ENCODE peak calls at places on chromosome 13, in four cellular contexts. One of them, this sample, is unnamed.

GRCh38 chr13:52159159-52159982 is at the start of gene NEK3:
- DNase-seq in pancreas: peak; percentile 67
- DNase-seq in cardiac fibroblast: peak; percentile 72
- DNase-seq in heart right ventricle: peak; percentile 79
- DNase-seq in this sample: peak; percentile 75

GRCh38 chr13:73720216-73720840 is 413.9 kb downstream of the KLF12 start:
- DNase-seq in cardiac fibroblast: no peak
- DNase-seq in pancreas: no peak
- DNase-seq in heart right ventricle: no peak
- DNase-seq in this sample: no peak

GRCh38 chr13:99280166-99280565 is 22.0 kb upstream of the GPR18 start:
- DNase-seq in cardiac fibroblast: peak; percentile 8
- DNase-seq in pancreas: no peak
- DNase-seq in heart right ventricle: no peak
- DNase-seq in this sample: peak; percentile 37

GRCh38 chr13:80141114-80141849 is 199.6 kb downstream of the SPRY2 start:
- DNase-seq in pancreas: no peak
- DNase-seq in cardiac fibroblast: peak; percentile 95
- DNase-seq in heart right ventricle: peak; percentile 40
- DNase-seq in this sample: peak; percentile 35

GRCh38 chr13:49258097-49258796 is 10.5 kb downstream of the CDADC1 start:
- DNase-seq in heart right ventricle: no peak
- DNase-seq in cardiac fibroblast: no peak
- DNase-seq in pancreas: no peak
- DNase-seq in this sample: no peak

GRCh38 chr13:35789335-35790166 is 313.1 kb upstream of the MAB21L1 start:
- DNase-seq in pancreas: no peak
- DNase-seq in heart right ventricle: no peak
- DNase-seq in cardiac fibroblast: peak; percentile 63
- DNase-seq in this sample: no peak

GRCh38 chr13:43058318-43058674 is 34.9 kb downstream of the DNAJC15 start:
- DNase-seq in cardiac fibroblast: peak; percentile 67
- DNase-seq in heart right ventricle: no peak
- DNase-seq in pancreas: no peak
- DNase-seq in this sample: peak; percentile 75

GRCh38 chr13:45316996-45317395 is 24.0 kb downstream of the TPT1 start:
- DNase-seq in heart right ventricle: no peak
- DNase-seq in pancreas: no peak
- DNase-seq in cardiac fibroblast: no peak
- DNase-seq in this sample: no peak

GRCh38 chr13:22812793-22813192 is 368.0 kb upstream of the SGCG start:
- DNase-seq in cardiac fibroblast: peak; percentile 15
- DNase-seq in pancreas: no peak
- DNase-seq in heart right ventricle: no peak
- DNase-seq in this sample: peak; percentile 31

GRCh38 chr13:21625366-21625765 is 21.4 kb upstream of the MICU2 start:
- DNase-seq in cardiac fibroblast: peak; percentile 29
- DNase-seq in heart right ventricle: no peak
- DNase-seq in pancreas: no peak
- DNase-seq in this sample: peak; percentile 31

GRCh38 chr13:75906315-75906714 is 270.2 kb downstream of the LMO7 start:
- DNase-seq in heart right ventricle: no peak
- DNase-seq in pancreas: no peak
- DNase-seq in cardiac fibroblast: no peak
- DNase-seq in this sample: no peak

GRCh38 chr13:37647038-37647650 is 48.6 kb upstream of the POSTN start:
- DNase-seq in pancreas: no peak
- DNase-seq in heart right ventricle: no peak
- DNase-seq in cardiac fibroblast: peak; percentile 35
- DNase-seq in this sample: no peak

GRCh38 chr13:45851171-45851889 is at the start of gene SIAH3:
- DNase-seq in pancreas: no peak
- DNase-seq in heart right ventricle: no peak
- DNase-seq in cardiac fibroblast: peak; percentile 16
- DNase-seq in this sample: no peak

GRCh38 chr13:39106216-39106995 is 68.2 kb downstream of the NHLRC3 start:
- DNase-seq in pancreas: no peak
- DNase-seq in heart right ventricle: no peak
- DNase-seq in cardiac fibroblast: no peak
- DNase-seq in this sample: no peak

GRCh38 chr13:48817166-48817802 is 158.4 kb upstream of the FNDC3A start:
- DNase-seq in pancreas: no peak
- DNase-seq in cardiac fibroblast: no peak
- DNase-seq in heart right ventricle: no peak
- DNase-seq in this sample: no peak

GRCh38 chr13:64347662-64348061 is 2882.5 kb downstream of the PCDH9 start:
- DNase-seq in pancreas: no peak
- DNase-seq in cardiac fibroblast: peak; percentile 48
- DNase-seq in heart right ventricle: no peak
- DNase-seq in this sample: peak; percentile 18

GRCh38 chr13:98653471-98653985 is 76.6 kb upstream of the STK24 start:
- DNase-seq in heart right ventricle: peak; percentile 64
- DNase-seq in pancreas: peak; percentile 84
- DNase-seq in cardiac fibroblast: peak; percentile 83
- DNase-seq in this sample: peak; percentile 50

GRCh38 chr13:39058040-39058439 is 19.8 kb downstream of the NHLRC3 start:
- DNase-seq in pancreas: no peak
- DNase-seq in heart right ventricle: no peak
- DNase-seq in cardiac fibroblast: no peak
- DNase-seq in this sample: no peak

GRCh38 chr13:109281823-109282239 is 504.6 kb downstream of the IRS2 start:
- DNase-seq in cardiac fibroblast: no peak
- DNase-seq in pancreas: no peak
- DNase-seq in heart right ventricle: no peak
- DNase-seq in this sample: no peak

GRCh38 chr13:110503979-110504499 is 57.5 kb downstream of the RAB20 start:
- DNase-seq in pancreas: no peak
- DNase-seq in heart right ventricle: no peak
- DNase-seq in cardiac fibroblast: no peak
- DNase-seq in this sample: no peak

GRCh38 chr13:110506859-110507566 is 54.5 kb downstream of the RAB20 start:
- DNase-seq in heart right ventricle: peak; percentile 71
- DNase-seq in cardiac fibroblast: peak; percentile 73
- DNase-seq in pancreas: peak; percentile 91
- DNase-seq in this sample: no peak

GRCh38 chr13:110505594-110505993 is 55.9 kb downstream of the RAB20 start:
- DNase-seq in cardiac fibroblast: no peak
- DNase-seq in pancreas: no peak
- DNase-seq in heart right ventricle: no peak
- DNase-seq in this sample: no peak

GRCh38 chr13:110507678-110508381 is 53.7 kb downstream of the RAB20 start:
- DNase-seq in pancreas: peak; percentile 82
- DNase-seq in heart right ventricle: peak; percentile 52
- DNase-seq in cardiac fibroblast: no peak
- DNase-seq in this sample: no peak

DNA sequence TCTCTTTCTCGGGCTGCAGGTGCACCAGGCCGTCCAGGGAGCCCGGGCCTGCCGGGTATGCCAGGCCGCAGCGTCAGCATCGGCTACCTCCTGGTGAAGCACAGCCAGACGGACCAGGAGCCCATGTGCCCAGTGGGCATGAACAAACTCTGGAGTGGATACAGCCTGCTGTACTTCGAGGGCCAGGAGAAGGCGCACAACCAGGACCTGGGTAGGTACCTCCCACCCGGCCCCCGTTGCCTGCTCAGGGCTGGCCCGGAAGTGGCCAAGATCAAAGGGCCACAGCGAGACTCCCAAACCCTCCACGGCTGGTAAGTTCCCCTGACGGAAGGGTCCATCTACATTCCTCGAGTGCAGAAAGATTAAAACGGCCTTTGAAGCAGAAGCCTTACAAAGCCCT is 55.1 kb downstream of the RAB20 start:
- DNase-seq in pancreas: no peak
- DNase-seq in cardiac fibroblast: no peak
- DNase-seq in heart right ventricle: no peak
- DNase-seq in this sample: no peak
- H3K4me3 ChIP-seq in pancreas: no peak overlapping the region
- H3K4me3 ChIP-seq in cardiac fibroblast: no peak overlapping the region
- H3K4me3 ChIP-seq in heart right ventricle: no peak overlapping the region
- H3K4me3 ChIP-seq in this sample: no peak overlapping the region

GRCh38 chr13:50844181-50844875 is 836 bp upstream of the DLEU7 start:
- DNase-seq in cardiac fibroblast: no peak
- DNase-seq in pancreas: no peak
- DNase-seq in heart right ventricle: no peak
- DNase-seq in this sample: no peak
- H3K4me3 ChIP-seq in cardiac fibroblast: no peak overlapping the region
- H3K4me3 ChIP-seq in pancreas: no peak overlapping the region
- H3K4me3 ChIP-seq in heart right ventricle: no peak overlapping the region
- H3K4me3 ChIP-seq in this sample: no peak overlapping the region

GRCh38 chr13:85616275-85616674 is 182.9 kb downstream of the SLITRK6 start:
- DNase-seq in heart right ventricle: no peak
- DNase-seq in cardiac fibroblast: no peak
- DNase-seq in pancreas: no peak
- DNase-seq in this sample: no peak
- H3K4me3 ChIP-seq in heart right ventricle: no peak overlapping the region
- H3K4me3 ChIP-seq in cardiac fibroblast: no peak overlapping the region
- H3K4me3 ChIP-seq in pancreas: no peak overlapping the region
- H3K4me3 ChIP-seq in this sample: no peak overlapping the region

GRCh38 chr13:25847635-25848616 is 203.9 kb downstream of the SHISA2 start:
- DNase-seq in pancreas: no peak
- DNase-seq in cardiac fibroblast: no peak
- DNase-seq in heart right ventricle: no peak
- DNase-seq in this sample: no peak
- H3K4me3 ChIP-seq in pancreas: no peak overlapping the region
- H3K4me3 ChIP-seq in cardiac fibroblast: no peak overlapping the region
- H3K4me3 ChIP-seq in heart right ventricle: no peak overlapping the region
- H3K4me3 ChIP-seq in this sample: no peak overlapping the region

DNA sequence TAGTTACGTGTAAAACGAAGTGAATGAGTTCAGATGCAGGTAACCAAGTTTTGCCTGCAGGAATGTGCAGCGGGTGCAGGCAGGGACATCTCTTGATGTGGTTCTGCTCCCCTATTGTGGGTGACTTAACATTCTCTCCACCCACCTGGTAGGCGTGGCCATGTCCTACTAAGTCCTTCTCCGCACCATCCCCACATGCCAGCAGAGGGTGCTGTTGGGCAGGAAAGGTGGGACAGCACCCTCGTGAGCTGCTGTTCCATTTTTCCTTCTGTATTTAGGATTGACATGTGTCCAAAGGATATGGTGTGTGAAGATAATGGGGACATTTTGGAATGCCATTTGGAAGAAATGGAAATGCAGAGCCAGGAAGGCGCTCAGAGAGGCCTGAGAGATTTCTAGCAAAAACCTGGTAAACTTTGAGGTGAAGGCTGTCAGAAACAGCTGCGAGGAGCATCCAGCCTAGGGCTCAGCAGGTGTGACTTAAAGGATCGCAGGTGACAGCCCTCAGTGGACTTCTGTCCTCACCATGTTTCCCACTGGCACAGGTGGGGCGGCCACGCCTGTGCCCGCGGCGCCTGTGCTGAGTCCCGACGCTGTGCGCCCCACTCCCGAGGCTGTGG is 26.2 kb upstream of the MCF2L start:
- DNase-seq in cardiac fibroblast: peak; percentile 94
- DNase-seq in heart right ventricle: peak; percentile 96
- DNase-seq in pancreas: peak; percentile 97
- DNase-seq in this sample: peak; percentile 89
- H3K4me3 ChIP-seq in cardiac fibroblast: peak overlapping the region; percentile 52
- H3K4me3 ChIP-seq in heart right ventricle: peak overlapping the region; percentile 60
- H3K4me3 ChIP-seq in pancreas: peak overlapping the region; percentile 49
- H3K4me3 ChIP-seq in this sample: peak overlapping the region; percentile 31

DNA sequence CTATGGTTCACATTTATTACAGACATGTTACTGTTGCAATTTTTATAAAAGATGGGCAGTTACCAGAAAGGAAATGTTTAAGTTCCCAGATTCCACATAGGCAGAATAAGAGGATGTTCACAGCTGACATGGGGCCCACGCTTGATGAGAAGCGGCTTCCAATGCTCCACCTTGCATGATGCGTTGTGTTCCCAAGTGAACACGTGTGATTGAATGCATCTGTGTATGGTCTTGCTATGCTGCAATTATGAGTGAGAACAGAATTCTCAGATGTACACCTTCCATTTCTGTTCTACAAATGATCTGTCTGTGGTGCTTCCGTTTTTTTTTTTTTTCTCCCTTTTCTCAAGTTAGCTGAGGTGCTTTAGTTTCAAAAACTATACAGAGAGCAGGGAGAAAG is 15.5 kb downstream of the UPF3A start:
- DNase-seq in heart right ventricle: no peak
- DNase-seq in pancreas: no peak
- DNase-seq in cardiac fibroblast: no peak
- DNase-seq in this sample: no peak
- H3K4me3 ChIP-seq in heart right ventricle: no peak overlapping the region
- H3K4me3 ChIP-seq in pancreas: no peak overlapping the region
- H3K4me3 ChIP-seq in cardiac fibroblast: no peak overlapping the region
- H3K4me3 ChIP-seq in this sample: no peak overlapping the region

DNA sequence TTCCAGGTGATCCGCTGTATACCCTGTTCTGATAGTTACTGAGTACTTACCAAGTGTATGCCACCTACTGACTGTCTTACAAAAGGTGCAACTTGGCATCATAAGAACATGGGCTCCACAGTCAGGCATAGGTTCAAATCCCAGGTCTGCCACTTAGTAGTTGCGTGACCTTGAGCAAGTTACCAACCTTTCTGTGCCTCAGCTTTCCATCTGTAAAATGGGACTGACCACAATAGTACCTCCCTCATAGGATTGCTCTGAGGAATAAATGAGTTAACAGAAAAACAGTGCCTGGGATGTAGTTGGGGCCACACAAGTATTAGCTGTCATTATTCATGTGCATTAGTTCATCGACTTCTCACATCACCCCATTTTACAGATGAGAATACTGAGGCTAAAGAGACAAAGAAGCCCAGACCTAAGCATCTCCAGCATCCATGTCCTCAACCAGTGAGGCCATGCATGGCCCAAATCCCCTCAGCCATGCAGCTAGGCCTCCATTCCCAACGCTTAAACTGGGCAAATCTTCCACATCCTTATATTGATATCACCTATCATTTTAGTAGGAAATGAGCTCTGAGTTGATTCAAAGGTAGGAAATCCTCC is 51.3 kb upstream of the UBE2L5 start:
- DNase-seq in heart right ventricle: no peak
- DNase-seq in pancreas: no peak
- DNase-seq in cardiac fibroblast: no peak
- DNase-seq in this sample: no peak
- H3K4me3 ChIP-seq in heart right ventricle: peak overlapping the region; percentile 24
- H3K4me3 ChIP-seq in pancreas: no peak overlapping the region
- H3K4me3 ChIP-seq in cardiac fibroblast: no peak overlapping the region
- H3K4me3 ChIP-seq in this sample: no peak overlapping the region

DNA sequence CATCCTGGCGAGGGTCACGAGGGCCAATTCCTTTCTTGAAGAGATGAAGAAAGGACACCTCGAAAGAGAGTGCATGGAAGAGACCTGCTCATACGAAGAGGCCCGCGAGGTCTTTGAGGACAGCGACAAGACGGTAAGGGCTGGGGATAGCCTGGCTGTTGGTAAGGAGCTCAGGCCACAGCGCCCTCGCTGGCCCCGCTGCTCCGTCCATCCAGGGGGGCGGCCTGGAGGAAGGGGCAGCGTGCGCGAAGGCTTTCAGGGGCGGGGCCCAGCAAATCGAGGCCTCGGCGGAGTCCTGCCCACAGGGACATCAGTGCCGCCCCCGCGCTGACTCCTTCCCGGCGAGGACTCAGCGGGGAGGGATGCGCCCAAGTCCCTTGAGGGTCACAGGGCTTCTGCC is 6.9 kb downstream of the F10 start:
- DNase-seq in pancreas: no peak
- DNase-seq in cardiac fibroblast: no peak
- DNase-seq in heart right ventricle: no peak
- DNase-seq in this sample: no peak
- H3K4me3 ChIP-seq in pancreas: peak overlapping the region; percentile 32
- H3K4me3 ChIP-seq in cardiac fibroblast: no peak overlapping the region
- H3K4me3 ChIP-seq in heart right ventricle: peak overlapping the region; percentile 33
- H3K4me3 ChIP-seq in this sample: no peak overlapping the region